ENCODE peak calls at places on chromosomes 1 and 21, in six cellular contexts. E is AG08395, J is HuH-7.5, Q is T-helper 9 cell, T is brain pericyte, F is osteocyte. K is an unnamed sample.
A peak's percentile ranks its signal among the peaks of the same experiment; 100 is the strongest.

GRCh38 chr1:200262326-200262965 is 147.4 kb downstream of the ZNF281 start:
- DNase-seq in E (no peak), J (no peak), Q (no peak), T (no peak), F (no peak), K (no peak)

GRCh38 chr1:17403081-17403480 is 31.1 kb downstream of the PADI6 start:
- DNase-seq in E (no peak), J (no peak), Q (no peak), T (no peak), F (no peak), K (no peak)

GRCh38 chr1:222583079-222583478 is 6.7 kb downstream of the TAF1A start:
- DNase-seq in E (no peak), J (no peak), Q (no peak), T (no peak), F (no peak), K (no peak)

GRCh38 chr1:183590225-183591191 is at the start of gene NCF2:
- DNase-seq in E (no peak), J (no peak), Q (no peak), T (no peak), F (no peak), K (no peak)

GRCh38 chr1:230682882-230683610 is 30.9 kb downstream of the AGT start:
- DNase-seq in E (peak; percentile 79), J (no peak), Q (no peak), T (no peak), F (no peak), K (no peak)

GRCh38 chr1:196355206-196355786 is 252.9 kb downstream of the KCNT2 start:
- DNase-seq in E (peak; percentile 25), J (no peak), Q (no peak), T (no peak), F (no peak), K (no peak)

GRCh38 chr1:63480057-63480456 is 43.0 kb downstream of the ITGB3BP start:
- DNase-seq in E (no peak), J (no peak), Q (no peak), T (no peak), F (no peak), K (no peak)

GRCh38 chr21:45724994-45725843 is 81.7 kb downstream of the PCBP3 start:
- DNase-seq in E (no peak), J (no peak), Q (no peak), T (no peak), F (peak; percentile 49), K (no peak)

GRCh38 chr21:9739240-9739639 is 782.1 kb upstream of the TPTE start:
- DNase-seq in E (no peak), J (no peak), Q (no peak), T (no peak), F (no peak), K (peak; percentile 83)

GRCh38 chr1:11320153-11320936 is 47.3 kb downstream of the UBIAD1 start:
- DNase-seq in E (no peak), J (peak; percentile 49), Q (peak; percentile 7), T (no peak), F (no peak), K (no peak)

GRCh38 chr1:109482796-109483638 is 688 bp upstream of the ATXN7L2 start:
- DNase-seq in E (no peak), J (peak; percentile 62), Q (peak; percentile 31), T (no peak), F (no peak), K (no peak)

GRCh38 chr1:64669098-64669675 is 75.7 kb upstream of the RAVER2 start:
- DNase-seq in E (no peak), J (no peak), Q (no peak), T (no peak), F (no peak), K (no peak)

GRCh38 chr1:178039826-178040380 is 54.0 kb upstream of the RASAL2 start:
- DNase-seq in E (no peak), J (no peak), Q (no peak), T (no peak), F (no peak), K (no peak)

GRCh38 chr1:37945743-37946702 is 830 bp downstream of the INPP5B start:
- DNase-seq in E (peak; percentile 89), J (no peak), Q (no peak), T (peak; percentile 67), F (peak; percentile 93), K (no peak)

GRCh38 chr1:38084700-38085099 is 38.1 kb upstream of the POU3F1 start:
- DNase-seq in E (no peak), J (no peak), Q (no peak), T (no peak), F (no peak), K (no peak)

K was measured in vagina.